ENCODE peak calls at places on chromosomes 11 and 22, in six cellular contexts. N is GM12878, E is A549, X is stomach, T is SK-N-SH, K is ovary. P is an unnamed sample. For H3K4me1, the result is how much of the 10 kb centered on the place peaks cover.

GRCh38 chr11:104531894-104532293 is 366.4 kb downstream of the CASP12 start:
- DNase-seq in N (no peak), E (no peak), X (no peak), T (no peak), K (no peak), P (no peak)

GRCh38 chr11:94558468-94558867 is 8.7 kb upstream of the PIWIL4 start:
- DNase-seq in N (no peak), E (no peak), X (no peak), T (no peak), K (no peak), P (no peak)

GRCh38 chr11:45771194-45771941 is 33.6 kb upstream of the SLC35C1 start:
- DNase-seq in N (no peak), E (peak), X (peak), T (peak), K (peak), P (peak)

GRCh38 chr22:46619830-46620501 is at the start of gene GRAMD4:
- DNase-seq in N (no peak), E (no peak), X (no peak), T (peak), K (no peak), P (no peak)

GRCh38 chr22:40525250-40525884 is 111.2 kb downstream of the MRTFA start:
- DNase-seq in N (no peak), E (no peak), X (peak), T (no peak), K (peak), P (no peak)

GRCh38 chr11:117908261-117908895 is 20.8 kb downstream of the TMPRSS13 start:
- DNase-seq in N (no peak), E (no peak), X (no peak), T (peak), K (no peak), P (peak)

GRCh38 chr22:48167238-48167637 is 1404.8 kb downstream of the TBC1D22A start:
- DNase-seq in N (no peak), E (no peak), X (no peak), T (no peak), K (no peak), P (no peak)

GRCh38 chr11:108115495-108116140 is 5.7 kb upstream of the ACAT1 start:
- DNase-seq in N (no peak), E (peak), X (peak), T (no peak), K (peak), P (no peak)

GRCh38 chr11:64150481-64151239 is 15.3 kb downstream of the MACROD1 start:
- DNase-seq in N (no peak), E (no peak), X (peak), T (no peak), K (no peak), P (no peak)

GRCh38 chr11:119727523-119728081 is 1.4 kb downstream of the NECTIN1 start:
- DNase-seq in N (no peak), E (peak), X (peak), T (peak), K (peak), P (peak)

GRCh38 chr11:87878373-87878779 is 296.9 kb downstream of the RAB38 start:
- DNase-seq in N (no peak), E (no peak), X (no peak), T (no peak), K (no peak), P (no peak)

GRCh38 chr11:1672613-1673400 is 24.2 kb upstream of the KRTAP5-6 start:
- DNase-seq in N (no peak), E (no peak), X (no peak), T (no peak), K (no peak), P (no peak)

GRCh38 chr11:118901494-118902335 is 18.0 kb downstream of the CXCR5 start:
- DNase-seq in N (no peak), E (no peak), X (no peak), T (no peak), K (no peak), P (peak)

GRCh38 chr11:120186799-120187591 is 23.8 kb upstream of the OAF start:
- DNase-seq in N (peak), E (no peak), X (peak), T (peak), K (peak), P (no peak)

GRCh38 chr11:48116843-48117242 is 99.8 kb upstream of the OR4B1 start:
- DNase-seq in N (no peak), E (peak), X (no peak), T (peak), K (no peak), P (no peak)

GRCh38 chr22:30204742-30205111 is 41.8 kb downstream of the LIF start:
- DNase-seq in N (no peak), E (no peak), X (peak), T (peak), K (peak), P (no peak)

GRCh38 chr11:44416776-44417175 is 106.8 kb upstream of the ALX4 start:
- DNase-seq in N (no peak), E (no peak), X (no peak), T (no peak), K (no peak), P (no peak)

GRCh38 chr11:17573526-17573925 is 26.5 kb downstream of the OTOG start:
- DNase-seq in N (no peak), E (no peak), X (no peak), T (no peak), K (no peak), P (no peak)

GRCh38 chr22:31243339-31244043 is 31.4 kb downstream of the LIMK2 start:
- DNase-seq in N (no peak), E (no peak), X (no peak), T (no peak), K (no peak), P (no peak)

GRCh38 chr11:60121259-60121658 is 32.8 kb downstream of the MS4A2 start:
- DNase-seq in N (no peak), E (no peak), X (no peak), T (no peak), K (peak), P (no peak)

GRCh38 chr22:46031066-46031465 is 54.1 kb upstream of the WNT7B start:
- DNase-seq in N (no peak), E (no peak), X (no peak), T (no peak), K (peak), P (peak)

GRCh38 chr11:2259897-2260451 is 10.4 kb downstream of the ASCL2 start:
- DNase-seq in N (no peak), E (no peak), X (no peak), T (no peak), K (no peak), P (no peak)

GRCh38 chr22:17606472-17606871 is 22.1 kb downstream of the ATP6V1E1 start:
- DNase-seq in N (no peak), E (no peak), X (no peak), T (peak), K (no peak), P (no peak)

GRCh38 chr22:48944756-48945620 is 882.7 kb downstream of the BRD1 start:
- DNase-seq in N (no peak), E (no peak), X (peak), T (no peak), K (no peak), P (peak)

GRCh38 chr22:37690901-37691504 is 4.9 kb downstream of the NOL12 start:
- DNase-seq in N (no peak), E (no peak), X (no peak), T (no peak), K (no peak), P (no peak)

GRCh38 chr11:130449996-130450419 is 1.6 kb downstream of the ADAMTS15 start:
- DNase-seq in N (no peak), E (no peak), X (peak), T (peak), K (peak), P (peak)

GRCh38 chr11:63816732-63817131 is 3.5 kb downstream of the SPINDOC start:
- DNase-seq in N (no peak), E (no peak), X (no peak), T (no peak), K (no peak), P (no peak)

GRCh38 chr11:31160504-31161422 is 208.8 kb downstream of the DCDC1 start:
- DNase-seq in N (no peak), E (no peak), X (no peak), T (no peak), K (no peak), P (no peak)
- TF ChIP-seq EP300 in N (no peak), E (no peak), X (no peak), T (no peak), K (no peak), P (no peak)

GRCh38 chr11:102468636-102469195 is 16.2 kb upstream of the TMEM123 start:
- DNase-seq in N (no peak), E (no peak), X (no peak), T (no peak), K (no peak), P (no peak)
- H3K27ac ChIP-seq in N (no peak), E (peak), X (peak), T (peak), K (no peak), P (no peak)

DNA sequence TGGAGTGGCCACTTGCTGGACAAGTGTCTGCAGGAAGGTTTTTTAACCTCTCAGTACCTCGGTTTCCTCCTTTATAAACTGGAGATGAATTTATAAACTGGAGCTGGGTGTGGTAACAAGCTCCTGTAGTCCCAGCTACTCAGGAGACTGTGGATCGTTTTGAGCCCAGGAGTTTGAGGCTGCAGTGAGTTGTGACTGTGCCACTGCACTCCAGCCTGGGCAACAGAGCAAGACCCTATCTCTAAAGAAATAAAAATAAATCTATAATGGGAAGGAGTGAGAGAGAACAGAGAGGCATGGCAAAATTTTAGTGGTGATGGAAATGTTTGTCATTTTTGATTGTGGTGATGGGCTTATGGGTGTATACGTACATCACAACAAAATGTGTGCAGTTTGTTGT is 1.4 kb upstream of the PDGFB start:
- DNase-seq in N (no peak), E (no peak), X (no peak), T (no peak), K (no peak), P (no peak)
- H3K4me1 ChIP-seq in N (under half), E (under half), X (under half), T (under half), K (under half), P (half or more)

GRCh38 chr11:14638561-14638960 is 5.0 kb upstream of the PDE3B start:
- DNase-seq in N (no peak), E (no peak), X (no peak), T (no peak), K (no peak), P (peak)

GRCh38 chr11:14636119-14636518 is 7.5 kb upstream of the PDE3B start:
- DNase-seq in N (no peak), E (no peak), X (no peak), T (no peak), K (no peak), P (no peak)

GRCh38 chr11:14634813-14635212 is 8.8 kb upstream of the PDE3B start:
- DNase-seq in N (no peak), E (no peak), X (no peak), T (no peak), K (no peak), P (no peak)

GRCh38 chr11:14635559-14635958 is 8.0 kb upstream of the PDE3B start:
- DNase-seq in N (no peak), E (no peak), X (no peak), T (no peak), K (no peak), P (no peak)

DNA sequence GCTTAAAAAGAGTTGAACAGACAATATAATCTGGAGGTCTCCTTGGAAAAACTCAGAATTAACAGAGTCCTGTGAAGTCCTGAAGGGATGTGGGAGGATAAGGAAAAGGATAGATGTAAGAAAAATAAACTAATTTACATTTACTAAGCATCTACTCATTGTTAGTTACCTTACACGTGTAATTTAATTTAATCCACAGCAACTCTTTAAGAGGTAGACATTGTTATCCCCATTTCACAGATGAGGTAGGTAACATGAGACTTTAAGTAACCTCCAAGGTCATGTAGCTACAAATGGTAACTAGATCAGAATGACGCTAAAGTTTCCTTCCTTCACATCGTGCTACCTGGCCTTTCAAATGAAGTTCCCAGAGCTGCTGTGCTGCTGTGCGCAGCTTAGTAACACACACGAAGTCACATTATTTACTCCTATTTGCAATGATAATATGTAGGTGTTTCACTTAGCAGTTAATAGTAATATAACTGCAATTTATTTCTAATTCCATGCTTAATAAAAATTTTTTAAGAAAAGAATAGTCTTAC is 5.7 kb upstream of the PDE3B start:
- DNase-seq in N (no peak), E (no peak), X (no peak), T (no peak), K (no peak), P (no peak)
- TF ChIP-seq EP300 in N (no peak), E (no peak), X (no peak), T (no peak), K (no peak), P (no peak)

DNA sequence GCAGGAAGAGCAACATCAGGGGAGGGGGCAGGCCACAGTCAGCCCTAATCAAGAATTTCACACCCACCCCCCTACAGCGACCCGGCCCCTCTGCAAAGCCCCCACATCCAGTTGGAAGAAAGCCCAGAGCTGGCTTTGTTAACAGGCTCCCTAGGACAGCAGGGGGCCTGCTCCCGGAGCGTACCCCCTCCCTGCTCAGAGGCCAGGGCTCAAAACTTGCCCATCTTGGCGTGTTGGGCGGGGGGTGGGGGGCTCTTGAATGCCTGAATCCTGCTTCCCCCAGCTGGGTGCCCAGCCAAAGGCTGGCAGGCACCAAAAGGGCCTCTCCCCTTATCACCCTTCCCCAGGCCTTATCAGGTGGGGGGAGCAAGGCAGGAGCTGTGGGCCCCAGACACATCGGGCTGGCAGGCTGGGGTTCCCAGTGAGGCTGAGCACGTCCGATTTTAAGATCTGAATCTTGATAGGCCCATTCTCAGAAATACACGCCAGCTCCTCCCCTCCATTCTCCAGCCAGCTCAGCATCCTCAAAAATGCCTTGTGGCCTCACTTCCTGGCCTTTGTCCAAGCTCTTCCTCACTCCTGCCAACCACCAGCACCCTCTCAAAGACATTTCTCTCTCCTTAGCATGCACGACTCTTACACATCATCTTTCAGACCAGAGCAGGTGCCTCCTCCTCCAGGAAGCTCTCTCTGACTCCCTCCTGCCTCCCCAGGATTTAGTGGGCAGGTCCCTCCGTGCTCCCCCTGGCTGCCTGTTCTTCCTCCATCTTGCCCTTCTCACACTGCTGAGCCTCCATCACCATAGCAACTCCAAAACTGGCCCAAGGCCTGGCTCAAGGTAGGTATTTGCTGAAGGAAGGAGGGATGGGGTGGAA is 384.8 kb downstream of the MN1 start:
- DNase-seq in N (no peak), E (no peak), X (peak), T (peak), K (no peak), P (no peak)
- H3K27ac ChIP-seq in N (no peak), E (no peak), X (no peak), T (no peak), K (no peak), P (no peak)

P was measured in upper lobe of left lung.